ENCODE peak calls at places on chromosomes 5 and 9, in five cellular contexts. One of them, this sample, is unnamed.

GRCh38 chr9:90698874-90699440 is 56.3 kb upstream of the DIRAS2 start:
- DNase-seq in GM06990: no peak
- DNase-seq in neural crest cell: no peak
- DNase-seq in uterus: no peak
- DNase-seq in CD8-positive, alpha-beta T cell: no peak
- DNase-seq in this sample: no peak

GRCh38 chr5:150313501-150313900 is 10.8 kb upstream of the ARSI start:
- DNase-seq in CD8-positive, alpha-beta T cell: no peak
- DNase-seq in uterus: no peak
- DNase-seq in neural crest cell: no peak
- DNase-seq in GM06990: no peak
- DNase-seq in this sample: no peak

GRCh38 chr5:68652507-68652906 is 437.0 kb downstream of the PIK3R1 start:
- DNase-seq in neural crest cell: no peak
- DNase-seq in uterus: peak
- DNase-seq in CD8-positive, alpha-beta T cell: no peak
- DNase-seq in GM06990: no peak
- DNase-seq in this sample: no peak

GRCh38 chr5:149666212-149666852 is 63.8 kb upstream of the PPARGC1B start:
- DNase-seq in uterus: no peak
- DNase-seq in CD8-positive, alpha-beta T cell: no peak
- DNase-seq in GM06990: no peak
- DNase-seq in neural crest cell: no peak
- DNase-seq in this sample: no peak

GRCh38 chr5:60521379-60522298 is 178.3 kb downstream of the DEPDC1B start:
- DNase-seq in CD8-positive, alpha-beta T cell: no peak
- DNase-seq in neural crest cell: no peak
- DNase-seq in uterus: no peak
- DNase-seq in GM06990: peak
- DNase-seq in this sample: no peak

GRCh38 chr9:134502261-134503211 is 139.1 kb upstream of the COL5A1 start:
- DNase-seq in neural crest cell: no peak
- DNase-seq in CD8-positive, alpha-beta T cell: no peak
- DNase-seq in uterus: peak
- DNase-seq in GM06990: no peak
- DNase-seq in this sample: no peak

GRCh38 chr9:77488439-77489126 is 159.5 kb downstream of the GNA14 start:
- DNase-seq in CD8-positive, alpha-beta T cell: no peak
- DNase-seq in uterus: no peak
- DNase-seq in neural crest cell: no peak
- DNase-seq in GM06990: no peak
- DNase-seq in this sample: no peak

GRCh38 chr9:134071149-134071548 is 3.3 kb upstream of the BRD3 start:
- DNase-seq in neural crest cell: no peak
- DNase-seq in CD8-positive, alpha-beta T cell: no peak
- DNase-seq in uterus: no peak
- DNase-seq in GM06990: no peak
- DNase-seq in this sample: no peak

GRCh38 chr9:135971892-135972291 is 10.7 kb upstream of the UBAC1 start:
- DNase-seq in CD8-positive, alpha-beta T cell: peak
- DNase-seq in GM06990: no peak
- DNase-seq in uterus: no peak
- DNase-seq in neural crest cell: no peak
- DNase-seq in this sample: no peak

GRCh38 chr9:5586391-5586802 is 42.5 kb upstream of the RIC1 start:
- DNase-seq in uterus: no peak
- DNase-seq in GM06990: peak
- DNase-seq in CD8-positive, alpha-beta T cell: no peak
- DNase-seq in neural crest cell: no peak
- DNase-seq in this sample: no peak

GRCh38 chr5:169299651-169300467 is 1.1 kb downstream of the SLIT3 start:
- DNase-seq in neural crest cell: no peak
- DNase-seq in CD8-positive, alpha-beta T cell: no peak
- DNase-seq in GM06990: no peak
- DNase-seq in uterus: no peak
- DNase-seq in this sample: no peak

GRCh38 chr9:35481347-35481975 is 8.4 kb upstream of the RUSC2 start:
- DNase-seq in neural crest cell: no peak
- DNase-seq in uterus: peak
- DNase-seq in CD8-positive, alpha-beta T cell: no peak
- DNase-seq in GM06990: no peak
- DNase-seq in this sample: no peak

GRCh38 chr9:130451004-130451390 is 6.2 kb downstream of the ASS1 start:
- DNase-seq in GM06990: no peak
- DNase-seq in CD8-positive, alpha-beta T cell: no peak
- DNase-seq in neural crest cell: no peak
- DNase-seq in uterus: no peak
- DNase-seq in this sample: no peak

GRCh38 chr5:81948349-81948748 is 23.5 kb upstream of the ATG10 start:
- DNase-seq in CD8-positive, alpha-beta T cell: no peak
- DNase-seq in GM06990: no peak
- DNase-seq in neural crest cell: no peak
- DNase-seq in uterus: no peak
- DNase-seq in this sample: no peak

GRCh38 chr9:84151236-84151635 is 170.6 kb downstream of the RMI1 start:
- DNase-seq in CD8-positive, alpha-beta T cell: no peak
- DNase-seq in neural crest cell: no peak
- DNase-seq in uterus: no peak
- DNase-seq in GM06990: no peak
- DNase-seq in this sample: no peak

GRCh38 chr5:149011084-149011483 is 51.8 kb downstream of the SH3TC2 start:
- DNase-seq in GM06990: no peak
- DNase-seq in neural crest cell: no peak
- DNase-seq in uterus: no peak
- DNase-seq in CD8-positive, alpha-beta T cell: no peak
- DNase-seq in this sample: no peak

GRCh38 chr9:131810351-131811170 is 70.7 kb upstream of the RAPGEF1 start:
- DNase-seq in uterus: no peak
- DNase-seq in CD8-positive, alpha-beta T cell: no peak
- DNase-seq in neural crest cell: no peak
- DNase-seq in GM06990: no peak
- DNase-seq in this sample: no peak

GRCh38 chr9:36148652-36149051 is 12.1 kb downstream of the GLIPR2 start:
- DNase-seq in CD8-positive, alpha-beta T cell: peak
- DNase-seq in uterus: peak
- DNase-seq in neural crest cell: no peak
- DNase-seq in GM06990: peak
- DNase-seq in this sample: no peak

GRCh38 chr5:67770431-67771025 is 445.0 kb upstream of the PIK3R1 start:
- DNase-seq in uterus: no peak
- DNase-seq in CD8-positive, alpha-beta T cell: no peak
- DNase-seq in GM06990: peak
- DNase-seq in neural crest cell: no peak
- DNase-seq in this sample: no peak

GRCh38 chr9:14533867-14534650 is 159.2 kb downstream of the ZDHHC21 start:
- DNase-seq in uterus: no peak
- DNase-seq in neural crest cell: no peak
- DNase-seq in GM06990: no peak
- DNase-seq in CD8-positive, alpha-beta T cell: no peak
- DNase-seq in this sample: no peak

GRCh38 chr5:111478266-111478665 is 34.1 kb downstream of the STARD4 start:
- DNase-seq in CD8-positive, alpha-beta T cell: no peak
- DNase-seq in neural crest cell: no peak
- DNase-seq in GM06990: no peak
- DNase-seq in uterus: no peak
- DNase-seq in this sample: no peak

GRCh38 chr9:15606667-15607472 is 54.0 kb downstream of the CCDC171 start:
- DNase-seq in GM06990: peak
- DNase-seq in CD8-positive, alpha-beta T cell: peak
- DNase-seq in uterus: no peak
- DNase-seq in neural crest cell: peak
- DNase-seq in this sample: no peak

GRCh38 chr9:119963798-119964372 is 594.6 kb upstream of the BRINP1 start:
- DNase-seq in neural crest cell: no peak
- DNase-seq in uterus: no peak
- DNase-seq in GM06990: no peak
- DNase-seq in CD8-positive, alpha-beta T cell: no peak
- DNase-seq in this sample: no peak

GRCh38 chr5:120502531-120502930 is 38.4 kb downstream of the PRR16 start:
- DNase-seq in CD8-positive, alpha-beta T cell: no peak
- DNase-seq in neural crest cell: no peak
- DNase-seq in uterus: no peak
- DNase-seq in GM06990: no peak
- DNase-seq in this sample: no peak

GRCh38 chr5:179906294-179906794 is 1.4 kb downstream of the TBC1D9B start:
- DNase-seq in CD8-positive, alpha-beta T cell: no peak
- DNase-seq in uterus: no peak
- DNase-seq in neural crest cell: no peak
- DNase-seq in GM06990: no peak
- DNase-seq in this sample: no peak

GRCh38 chr9:92769276-92769675 is 4.6 kb upstream of the BICD2 start:
- DNase-seq in uterus: no peak
- DNase-seq in neural crest cell: no peak
- DNase-seq in GM06990: no peak
- DNase-seq in CD8-positive, alpha-beta T cell: no peak
- DNase-seq in this sample: no peak

GRCh38 chr9:113957778-113958430 is 81.8 kb downstream of the ZNF618 start:
- DNase-seq in uterus: no peak
- DNase-seq in neural crest cell: no peak
- DNase-seq in CD8-positive, alpha-beta T cell: no peak
- DNase-seq in GM06990: no peak
- DNase-seq in this sample: no peak

DNA sequence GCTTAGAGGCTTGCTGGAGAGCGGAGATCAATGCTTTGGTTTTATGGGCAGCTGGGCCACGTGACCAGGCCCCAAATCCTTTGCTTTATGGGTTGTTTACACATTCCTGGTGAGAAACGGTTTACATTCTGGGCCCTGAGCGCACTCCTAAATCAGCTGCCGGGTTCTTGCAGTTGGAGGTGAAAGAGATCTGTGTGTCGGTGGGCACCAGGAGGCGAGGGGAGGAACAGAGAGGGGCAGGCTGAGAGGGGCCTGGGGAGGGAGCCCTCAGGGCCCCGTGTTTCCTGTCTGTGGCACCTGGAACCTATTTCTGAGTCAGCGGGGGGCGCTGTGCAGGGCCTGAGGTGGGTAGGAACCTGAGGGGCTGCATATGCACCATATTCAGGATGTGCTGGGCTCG is 63.5 kb upstream of the HAND1 start:
- DNase-seq in CD8-positive, alpha-beta T cell: no peak
- DNase-seq in uterus: no peak
- DNase-seq in GM06990: no peak
- DNase-seq in neural crest cell: no peak
- DNase-seq in this sample: no peak
- TF ChIP-seq CTCF in CD8-positive, alpha-beta T cell: no peak
- TF ChIP-seq CTCF in uterus: no peak
- TF ChIP-seq CTCF in GM06990: no peak
- TF ChIP-seq CTCF in neural crest cell: no peak
- TF ChIP-seq CTCF in this sample: no peak

DNA sequence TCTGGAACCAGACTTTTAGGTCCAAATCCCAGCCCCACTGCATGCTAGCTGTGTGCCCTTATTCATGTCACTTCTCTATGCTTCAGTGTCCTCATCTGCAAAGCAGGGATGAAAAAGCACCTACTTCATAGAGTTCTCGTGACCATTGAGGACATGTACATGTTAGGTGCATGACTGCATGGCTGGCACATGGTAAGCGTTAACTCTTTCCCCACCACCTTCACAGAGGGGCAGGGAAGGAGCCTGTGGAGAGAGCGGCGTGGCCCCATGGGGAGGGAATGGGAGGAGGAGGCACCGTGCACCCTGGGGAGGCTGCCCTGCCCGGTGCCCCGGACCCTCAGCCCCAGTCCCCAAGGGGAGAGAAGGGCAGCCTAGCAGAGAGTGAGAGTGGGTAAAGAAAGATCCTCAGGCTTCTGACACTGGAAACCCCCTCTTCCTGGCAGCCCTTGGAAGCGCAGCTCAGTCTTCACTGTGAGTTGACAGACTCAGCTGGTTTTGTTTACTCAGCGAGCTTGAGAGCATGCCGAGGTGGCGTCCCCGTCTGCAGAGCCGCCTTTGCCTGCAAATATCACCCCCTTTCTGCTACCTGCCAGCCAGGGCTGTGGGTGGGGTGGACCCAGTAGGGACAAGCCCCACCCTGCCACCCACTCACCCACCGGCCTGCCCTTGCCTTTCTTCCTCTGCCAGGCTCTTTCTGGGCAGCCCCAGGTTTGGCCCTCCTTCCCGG is 10.6 kb upstream of the ANGPTL2 start:
- DNase-seq in uterus: peak
- DNase-seq in neural crest cell: no peak
- DNase-seq in CD8-positive, alpha-beta T cell: no peak
- DNase-seq in GM06990: no peak
- DNase-seq in this sample: no peak
- TF ChIP-seq CTCF in uterus: no peak
- TF ChIP-seq CTCF in neural crest cell: no peak
- TF ChIP-seq CTCF in CD8-positive, alpha-beta T cell: no peak
- TF ChIP-seq CTCF in GM06990: no peak
- TF ChIP-seq CTCF in this sample: no peak

GRCh38 chr9:71683598-71684235 is 84.6 kb downstream of the CEMIP2 start:
- DNase-seq in GM06990: no peak
- DNase-seq in CD8-positive, alpha-beta T cell: no peak
- DNase-seq in neural crest cell: no peak
- DNase-seq in uterus: peak
- DNase-seq in this sample: no peak
- TF ChIP-seq CTCF in GM06990: no peak
- TF ChIP-seq CTCF in CD8-positive, alpha-beta T cell: no peak
- TF ChIP-seq CTCF in neural crest cell: no peak
- TF ChIP-seq CTCF in uterus: peak
- TF ChIP-seq CTCF in this sample: no peak

DNA sequence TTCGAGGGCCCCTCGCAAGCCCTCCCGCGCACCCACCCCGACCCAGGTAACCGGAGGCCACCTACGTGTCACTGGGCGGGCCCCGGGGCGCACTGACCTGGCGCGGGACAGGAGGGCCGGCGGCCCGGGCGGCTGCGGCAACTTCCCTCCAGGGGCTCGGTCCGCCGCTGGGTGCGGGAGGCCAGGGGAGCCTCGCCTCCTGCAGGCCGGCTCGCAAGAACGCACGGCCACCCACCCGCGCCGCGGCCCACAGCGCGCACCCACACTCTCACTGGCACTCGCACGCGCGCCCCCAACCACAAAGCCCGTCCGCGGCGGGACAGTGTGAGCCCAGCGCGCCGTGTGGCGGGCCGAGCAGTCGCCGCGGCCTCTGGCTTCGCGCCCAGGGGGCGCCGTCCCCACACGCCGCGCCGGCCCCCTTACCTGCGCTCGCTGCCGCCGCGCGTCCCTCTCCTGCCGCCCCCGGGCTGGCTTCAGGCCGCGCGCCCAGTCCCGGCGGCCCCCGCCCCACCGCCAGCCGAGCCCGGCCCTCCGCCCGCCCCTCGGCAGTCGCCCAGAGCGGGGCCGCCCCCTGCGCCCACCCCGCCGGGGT is 430 bp downstream of the LPAR1 start:
- DNase-seq in CD8-positive, alpha-beta T cell: no peak
- DNase-seq in neural crest cell: peak
- DNase-seq in uterus: no peak
- DNase-seq in GM06990: peak
- DNase-seq in this sample: no peak
- TF ChIP-seq CTCF in CD8-positive, alpha-beta T cell: no peak
- TF ChIP-seq CTCF in neural crest cell: peak
- TF ChIP-seq CTCF in uterus: no peak
- TF ChIP-seq CTCF in GM06990: no peak
- TF ChIP-seq CTCF in this sample: no peak